ENCODE peak calls at places on chromosomes 11 and 22, in five cellular contexts. J is stimulated activated CD4-positive, alpha-beta T cell treated with anti-CD3 and anti-CD28 coated beads, Interleukin-15, amount 100 ng/mL, for 24 hours; U is activated naive CD4-positive, alpha-beta T cell; O is RPMI8226; T is GM13977. K is an unnamed sample.

GRCh38 chr11:96055706-96056387 is 131.9 kb upstream of the MTMR2 start:
- DNase-seq in J (peak; percentile 59), U (peak; percentile 3), O (no peak), T (no peak), K (peak; percentile 56)

GRCh38 chr11:6391548-6392134 is 1.4 kb downstream of the SMPD1 start:
- DNase-seq in J (no peak), U (no peak), T (no peak), O (no peak), K (no peak)

GRCh38 chr22:29225422-29226090 is 19.9 kb downstream of the EMID1 start:
- DNase-seq in J (no peak), T (no peak), O (peak; percentile 86), U (no peak), K (no peak)

GRCh38 chr11:1692708-1693326 is 4.2 kb upstream of the KRTAP5-6 start:
- DNase-seq in O (no peak), T (no peak), U (no peak), J (no peak), K (no peak)

GRCh38 chr22:19664406-19664805 is 49.9 kb upstream of the SEPTIN5 start:
- DNase-seq in U (no peak), O (no peak), T (no peak), J (no peak), K (no peak)

GRCh38 chr11:78056093-78056492 is 7.6 kb upstream of the THRSP start:
- DNase-seq in O (no peak), U (no peak), J (no peak), T (no peak), K (no peak)

GRCh38 chr11:119584193-119585037 is 144.6 kb downstream of the NECTIN1 start:
- DNase-seq in T (no peak), O (peak; percentile 61), J (peak; percentile 30), U (no peak), K (peak; percentile 17)

GRCh38 chr22:24402460-24403192 is 24.8 kb upstream of the ADORA2A start:
- DNase-seq in T (peak; percentile 54), J (no peak), O (peak; percentile 81), U (no peak), K (peak; percentile 60)

GRCh38 chr11:71373791-71374454 is 74.3 kb downstream of the DHCR7 start:
- DNase-seq in U (no peak), O (peak; percentile 72), T (no peak), J (no peak), K (no peak)

GRCh38 chr11:90753546-90753945 is 530.7 kb upstream of the CHORDC1 start:
- DNase-seq in U (no peak), T (no peak), O (no peak), J (no peak), K (no peak)

GRCh38 chr11:3823303-3823702 is 14.9 kb downstream of the PGAP2 start:
- DNase-seq in O (no peak), J (no peak), T (no peak), U (no peak), K (no peak)

GRCh38 chr11:4539603-4540219 is 5.3 kb upstream of the OR52M1 start:
- DNase-seq in T (peak; percentile 48), U (peak; percentile 28), O (peak; percentile 43), J (peak; percentile 62), K (peak; percentile 66)

GRCh38 chr22:22450343-22450839 is 58.2 kb downstream of the ZNF280B start:
- DNase-seq in U (no peak), T (peak; percentile 58), J (no peak), O (peak; percentile 84), K (no peak)

GRCh38 chr22:31039393-31039792 is 41.7 kb upstream of the SMTN start:
- DNase-seq in J (no peak), O (no peak), U (no peak), T (no peak), K (no peak)

GRCh38 chr11:75786101-75786736 is 17.6 kb downstream of the DGAT2 start:
- DNase-seq in O (no peak), J (no peak), T (peak; percentile 42), U (no peak), K (no peak)

GRCh38 chr11:35617316-35617686 is 959 bp upstream of the FJX1 start:
- DNase-seq in O (no peak), T (no peak), U (no peak), J (no peak), K (no peak)

GRCh38 chr11:68146704-68147474 is 25.7 kb upstream of the CHKA start:
- DNase-seq in T (no peak), J (no peak), O (peak; percentile 94), U (no peak), K (no peak)